ENCODE peak calls at places on chromosomes 2 and 18, in ten cellular contexts. O, L, U, X, C, H, N, F, W and D are unnamed samples.

GRCh38 chr2:33108483-33109443 is 162.0 kb downstream of the LTBP1 start:
- DNase-seq in O (no peak), L (no peak), U (no peak), X (no peak), C (no peak), H (peak), N (no peak), F (no peak), W (no peak), D (no peak)

GRCh38 chr2:200306969-200307811 is 697 bp downstream of the SPATS2L start:
- DNase-seq in O (no peak), L (peak), U (peak), X (peak), C (peak), H (peak), N (peak), F (peak), W (peak), D (no peak)

GRCh38 chr2:177445223-177445622 is 52.6 kb downstream of the AGPS start:
- DNase-seq in O (no peak), L (no peak), U (no peak), X (no peak), C (no peak), H (peak), N (no peak), F (no peak), W (no peak), D (no peak)

GRCh38 chr18:22865354-22866116 is 67.6 kb upstream of the RBBP8 start:
- DNase-seq in O (no peak), L (no peak), U (no peak), X (no peak), C (no peak), H (no peak), N (no peak), F (no peak), W (no peak), D (no peak)

GRCh38 chr2:157182834-157183396 is 74.6 kb upstream of the GALNT5 start:
- DNase-seq in O (no peak), L (no peak), U (no peak), X (no peak), C (no peak), H (peak), N (no peak), F (peak), W (no peak), D (no peak)

GRCh38 chr2:120765911-120766757 is 30.5 kb downstream of the GLI2 start:
- DNase-seq in O (no peak), L (no peak), U (peak), X (peak), C (no peak), H (peak), N (no peak), F (no peak), W (no peak), D (peak)

GRCh38 chr2:241812730-241813079 is 3.7 kb downstream of the NEU4 start:
- DNase-seq in O (no peak), L (no peak), U (no peak), X (no peak), C (no peak), H (no peak), N (peak), F (no peak), W (no peak), D (peak)

GRCh38 chr2:66509326-66509811 is 74.4 kb downstream of the MEIS1 start:
- DNase-seq in O (no peak), L (no peak), U (no peak), X (no peak), C (no peak), H (peak), N (no peak), F (peak), W (no peak), D (no peak)

GRCh38 chr2:225033440-225034390 is 8.6 kb downstream of the DOCK10 start:
- DNase-seq in O (no peak), L (no peak), U (no peak), X (no peak), C (no peak), H (no peak), N (no peak), F (no peak), W (no peak), D (no peak)

GRCh38 chr2:159270744-159271379 is 15.6 kb downstream of the WDSUB1 start:
- DNase-seq in O (no peak), L (no peak), U (no peak), X (no peak), C (no peak), H (no peak), N (no peak), F (no peak), W (no peak), D (no peak)

GRCh38 chr2:144362401-144362800 is 157.5 kb downstream of the ZEB2 start:
- DNase-seq in O (no peak), L (no peak), U (no peak), X (no peak), C (no peak), H (peak), N (no peak), F (no peak), W (no peak), D (no peak)

GRCh38 chr2:146847846-146848245 is 997.0 kb upstream of the ACVR2A start:
- DNase-seq in O (no peak), L (no peak), U (no peak), X (no peak), C (no peak), H (no peak), N (no peak), F (no peak), W (no peak), D (no peak)

GRCh38 chr2:210356944-210357343 is 42.0 kb upstream of the MYL1 start:
- DNase-seq in O (no peak), L (no peak), U (no peak), X (peak), C (no peak), H (no peak), N (no peak), F (no peak), W (no peak), D (peak)

GRCh38 chr18:25192065-25192464 is 159.9 kb downstream of the ZNF521 start:
- DNase-seq in O (no peak), L (no peak), U (no peak), X (no peak), C (no peak), H (no peak), N (no peak), F (no peak), W (no peak), D (no peak)

GRCh38 chr2:235319095-235319494 is 174.7 kb upstream of the AGAP1 start:
- DNase-seq in O (no peak), L (no peak), U (no peak), X (no peak), C (no peak), H (no peak), N (no peak), F (no peak), W (no peak), D (no peak)

GRCh38 chr2:30628341-30628740 is 178.9 kb downstream of the CAPN13 start:
- DNase-seq in O (no peak), L (no peak), U (no peak), X (no peak), C (no peak), H (peak), N (no peak), F (no peak), W (no peak), D (no peak)

GRCh38 chr18:31497711-31498449 is at the start of gene DSG2:
- DNase-seq in O (no peak), L (no peak), U (peak), X (peak), C (peak), H (peak), N (peak), F (peak), W (peak), D (no peak)

GRCh38 chr2:24183369-24184069 is 8.7 kb downstream of the FAM228A start:
- DNase-seq in O (no peak), L (no peak), U (no peak), X (no peak), C (no peak), H (peak), N (no peak), F (no peak), W (no peak), D (no peak)

GRCh38 chr2:109644571-109645275 is 30.6 kb downstream of the SOWAHC start:
- DNase-seq in O (no peak), L (no peak), U (peak), X (peak), C (no peak), H (peak), N (no peak), F (peak), W (peak), D (no peak)

GRCh38 chr2:118498943-118499342 is 348.5 kb downstream of the EN1 start:
- DNase-seq in O (no peak), L (no peak), U (no peak), X (peak), C (no peak), H (no peak), N (no peak), F (no peak), W (no peak), D (no peak)

GRCh38 chr2:120892967-120893667 is 157.4 kb downstream of the GLI2 start:
- DNase-seq in O (no peak), L (no peak), U (no peak), X (no peak), C (no peak), H (peak), N (no peak), F (no peak), W (no peak), D (peak)

GRCh38 chr2:85741211-85741610 is 12.6 kb upstream of the ATOH8 start:
- DNase-seq in O (no peak), L (no peak), U (no peak), X (no peak), C (no peak), H (no peak), N (no peak), F (no peak), W (no peak), D (no peak)

GRCh38 chr2:151707857-151708256 is 26.4 kb downstream of the NEB start:
- DNase-seq in O (no peak), L (no peak), U (no peak), X (no peak), C (no peak), H (no peak), N (no peak), F (no peak), W (no peak), D (no peak)

GRCh38 chr2:12759248-12759647 is 42.5 kb downstream of the TRIB2 start:
- DNase-seq in O (no peak), L (no peak), U (no peak), X (peak), C (no peak), H (peak), N (no peak), F (peak), W (no peak), D (no peak)

GRCh38 chr2:7165736-7166135 is 248.5 kb downstream of the RNF144A start:
- DNase-seq in O (no peak), L (no peak), U (no peak), X (no peak), C (no peak), H (no peak), N (no peak), F (peak), W (no peak), D (no peak)

GRCh38 chr2:237931205-237931721 is 35.6 kb upstream of the UBE2F start:
- DNase-seq in O (no peak), L (no peak), U (no peak), X (no peak), C (no peak), H (peak), N (no peak), F (no peak), W (no peak), D (no peak)

GRCh38 chr2:101252408-101253012 is at the start of gene CNOT11:
- DNase-seq in O (peak), L (peak), U (peak), X (peak), C (peak), H (peak), N (peak), F (peak), W (peak), D (peak)

GRCh38 chr2:101255501-101255900 is 2.8 kb downstream of the CNOT11 start:
- DNase-seq in O (no peak), L (no peak), U (no peak), X (no peak), C (no peak), H (peak), N (no peak), F (peak), W (no peak), D (no peak)

GRCh38 chr2:101253713-101254085 is 1.0 kb downstream of the CNOT11 start:
- DNase-seq in O (no peak), L (no peak), U (no peak), X (no peak), C (no peak), H (peak), N (no peak), F (no peak), W (no peak), D (no peak)

GRCh38 chr2:101251844-101252407 is 760 bp upstream of the CNOT11 start:
- DNase-seq in O (no peak), L (peak), U (peak), X (peak), C (peak), H (no peak), N (no peak), F (peak), W (peak), D (no peak)

DNA sequence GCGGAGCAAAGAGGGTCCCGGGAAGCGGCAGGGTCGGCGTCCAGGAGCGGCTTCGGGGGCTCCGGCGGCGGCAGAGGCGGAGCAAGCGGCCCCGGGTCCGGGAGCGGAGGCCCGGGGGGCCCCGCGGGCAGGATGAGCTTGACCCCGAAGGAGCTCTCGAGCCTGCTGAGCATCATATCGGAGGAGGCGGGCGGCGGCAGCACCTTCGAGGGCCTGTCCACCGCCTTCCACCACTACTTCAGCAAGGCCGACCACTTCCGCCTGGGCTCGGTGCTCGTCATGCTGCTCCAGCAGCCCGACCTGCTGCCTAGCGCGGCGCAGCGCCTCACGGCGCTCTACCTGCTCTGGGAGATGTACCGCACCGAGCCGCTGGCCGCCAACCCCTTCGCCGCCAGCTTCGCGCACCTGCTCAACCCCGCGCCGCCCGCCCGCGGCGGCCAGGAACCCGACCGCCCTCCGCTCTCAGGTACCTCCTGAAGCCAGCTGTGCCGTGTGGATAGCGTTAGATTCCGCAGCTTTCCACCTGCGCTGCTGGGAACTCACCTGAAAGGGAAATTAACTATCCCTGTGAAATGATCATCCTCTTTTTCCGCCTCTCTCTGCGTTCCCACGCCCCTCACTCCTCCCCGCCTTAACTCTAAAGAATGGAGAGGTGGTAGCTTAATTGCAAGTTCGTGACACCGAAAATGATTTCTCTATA is 477 bp downstream of the CNOT11 start:
- DNase-seq in O (peak), L (peak), U (peak), X (peak), C (peak), H (peak), N (peak), F (peak), W (peak), D (peak)
- TF ChIP-seq CTCF in O (no peak), L (no peak), U (no peak), X (no peak), C (no peak), H (no peak), N (no peak), F (no peak), W (no peak), D (peak)

DNA sequence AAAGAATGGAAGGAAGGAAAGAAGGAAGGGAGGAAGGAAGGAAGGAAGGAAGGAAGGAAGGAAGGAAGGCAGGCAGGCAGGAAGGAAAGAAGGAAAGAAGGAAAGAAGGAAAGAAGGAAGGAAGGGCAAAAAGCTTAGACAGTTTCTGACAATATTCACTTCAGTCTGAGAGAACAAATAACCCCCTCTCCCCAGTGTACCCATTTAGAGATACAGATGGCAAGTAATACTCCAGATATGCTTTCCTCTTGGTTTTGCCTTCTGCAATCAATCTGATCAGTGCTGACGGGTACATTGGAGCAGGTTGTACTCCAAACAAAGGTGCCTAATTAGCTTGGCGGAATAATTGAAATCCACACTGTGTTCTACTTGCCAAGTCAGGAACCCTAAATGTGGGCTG is 534.6 kb upstream of the TMEFF2 start:
- DNase-seq in O (no peak), L (no peak), U (no peak), X (no peak), C (no peak), H (no peak), N (no peak), F (no peak), W (no peak), D (no peak)
- TF ChIP-seq CTCF in O (no peak), L (no peak), U (no peak), X (no peak), C (no peak), H (no peak), N (no peak), F (no peak), W (no peak), D (no peak)

GRCh38 chr2:97267411-97268074 is 154.6 kb downstream of the ANKRD36 start:
- DNase-seq in O (no peak), L (no peak), U (peak), X (peak), C (peak), H (no peak), N (peak), F (peak), W (no peak), D (peak)
- TF ChIP-seq CTCF in O (no peak), L (no peak), U (no peak), X (no peak), C (no peak), H (no peak), N (no peak), F (no peak), W (no peak), D (no peak)

GRCh38 chr2:100952512-100952911 is 49.6 kb upstream of the RPL31 start:
- DNase-seq in O (no peak), L (no peak), U (no peak), X (no peak), C (no peak), H (no peak), N (no peak), F (no peak), W (no peak), D (no peak)
- TF ChIP-seq CTCF in O (no peak), L (no peak), U (no peak), X (no peak), C (no peak), H (no peak), N (no peak), F (no peak), W (no peak), D (no peak)